ENCODE peak calls at places on chromosomes 3 and 15, in eight cellular contexts. N is iPS-NIHi11; L is uterus; R is fibroblast of the conjunctiva; T is activated gamma-delta T cell treated with Interleukin-2 at 50 U/mL for 16 hours; W is activated CD4-positive, CD25-positive, alpha-beta regulatory T cell; D is activated naive CD8-positive, alpha-beta T cell treated with anti-CD3 and anti-CD28 coated beads for 36 hours; H is AG09319. I is an unnamed sample.

GRCh38 chr3:66037330-66037985 is 1.3 kb downstream of the MAGI1 start:
- DNase-seq in N (peak), L (peak), R (no peak), T (no peak), W (no peak), D (no peak), H (no peak), I (peak)

GRCh38 chr3:69094467-69095205 is 9.9 kb downstream of the ARL6IP5 start:
- DNase-seq in N (no peak), L (no peak), R (no peak), T (no peak), W (no peak), D (no peak), H (no peak), I (no peak)

GRCh38 chr3:14532691-14533456 is 7.3 kb downstream of the GRIP2 start:
- DNase-seq in N (peak), L (no peak), R (no peak), T (no peak), W (no peak), D (no peak), H (no peak), I (no peak)

GRCh38 chr15:56886450-56886856 is 32.0 kb upstream of the TCF12 start:
- DNase-seq in N (no peak), L (no peak), R (no peak), T (no peak), W (no peak), D (no peak), H (no peak), I (no peak)

GRCh38 chr3:47781326-47781684 is 388 bp downstream of the SMARCC1 start:
- DNase-seq in N (peak), L (peak), R (no peak), T (peak), W (peak), D (peak), H (no peak), I (peak)

GRCh38 chr3:161050929-161051328 is 54.2 kb downstream of the B3GALNT1 start:
- DNase-seq in N (no peak), L (no peak), R (no peak), T (no peak), W (no peak), D (no peak), H (no peak), I (no peak)

GRCh38 chr3:48686538-48687219 is 964 bp upstream of the NCKIPSD start:
- DNase-seq in N (no peak), L (no peak), R (no peak), T (no peak), W (no peak), D (no peak), H (no peak), I (no peak)

GRCh38 chr15:36784098-36784670 is 204.8 kb downstream of the CDIN1 start:
- DNase-seq in N (no peak), L (no peak), R (no peak), T (no peak), W (no peak), D (no peak), H (no peak), I (no peak)

GRCh38 chr15:35595656-35596055 is 49.7 kb upstream of the DPH6 start:
- DNase-seq in N (no peak), L (no peak), R (no peak), T (no peak), W (no peak), D (no peak), H (no peak), I (no peak)

GRCh38 chr3:126988451-126989021 is 5.6 kb downstream of the PLXNA1 start:
- DNase-seq in N (no peak), L (no peak), R (no peak), T (no peak), W (no peak), D (no peak), H (no peak), I (no peak)

GRCh38 chr3:45923755-45924154 is 19.5 kb upstream of the CXCR6 start:
- DNase-seq in N (no peak), L (no peak), R (no peak), T (no peak), W (no peak), D (no peak), H (no peak), I (peak)

GRCh38 chr3:128623762-128624176 is 26.8 kb downstream of the RPN1 start:
- DNase-seq in N (no peak), L (no peak), R (peak), T (no peak), W (no peak), D (no peak), H (peak), I (peak)

GRCh38 chr15:51669381-51669780 is 11.9 kb upstream of the SCG3 start:
- DNase-seq in N (no peak), L (no peak), R (no peak), T (no peak), W (no peak), D (no peak), H (no peak), I (no peak)

GRCh38 chr15:63048986-63049665 is 6.6 kb downstream of the TPM1 start:
- DNase-seq in N (no peak), L (no peak), R (no peak), T (peak), W (no peak), D (peak), H (no peak), I (peak)

GRCh38 chr3:37816271-37816670 is 45.4 kb upstream of the CTDSPL start:
- DNase-seq in N (no peak), L (no peak), R (no peak), T (no peak), W (no peak), D (no peak), H (no peak), I (no peak)

GRCh38 chr3:195526492-195526891 is 16.6 kb downstream of the PPP1R2 start:
- DNase-seq in N (no peak), L (no peak), R (no peak), T (no peak), W (no peak), D (no peak), H (no peak), I (no peak)

I was measured in sigmoid colon.